ENCODE peak calls at places on chromosomes 1 and 21, in nine cellular contexts. One of them, this sample, is unnamed.

GRCh38 chr1:23524163-23524562 is 6.9 kb downstream of the E2F2 start:
- DNase-seq in CD8-positive, alpha-beta T cell: no peak
- DNase-seq in tibial artery: no peak
- DNase-seq in heart left ventricle: no peak
- DNase-seq in A549: no peak
- DNase-seq in uterus: no peak
- DNase-seq in cardiac muscle cell: no peak
- DNase-seq in AG04450: no peak
- DNase-seq in left lung: no peak
- DNase-seq in this sample: no peak

GRCh38 chr1:28921286-28921869 is 7.0 kb downstream of the EPB41 start:
- DNase-seq in left lung: no peak
- DNase-seq in CD8-positive, alpha-beta T cell: no peak
- DNase-seq in A549: no peak
- DNase-seq in uterus: no peak
- DNase-seq in AG04450: no peak
- DNase-seq in cardiac muscle cell: no peak
- DNase-seq in tibial artery: no peak
- DNase-seq in heart left ventricle: no peak
- DNase-seq in this sample: no peak

GRCh38 chr1:117828206-117828605 is 101.2 kb downstream of the GDAP2 start:
- DNase-seq in cardiac muscle cell: peak
- DNase-seq in A549: no peak
- DNase-seq in CD8-positive, alpha-beta T cell: no peak
- DNase-seq in AG04450: no peak
- DNase-seq in uterus: peak
- DNase-seq in left lung: no peak
- DNase-seq in heart left ventricle: peak
- DNase-seq in tibial artery: peak
- DNase-seq in this sample: no peak

GRCh38 chr1:77834771-77835334 is 53.6 kb upstream of the NEXN start:
- DNase-seq in A549: no peak
- DNase-seq in AG04450: no peak
- DNase-seq in tibial artery: no peak
- DNase-seq in uterus: no peak
- DNase-seq in left lung: no peak
- DNase-seq in CD8-positive, alpha-beta T cell: no peak
- DNase-seq in cardiac muscle cell: peak
- DNase-seq in heart left ventricle: peak
- DNase-seq in this sample: no peak

GRCh38 chr1:116951175-116951935 is 41.6 kb downstream of the PTGFRN start:
- DNase-seq in AG04450: no peak
- DNase-seq in tibial artery: no peak
- DNase-seq in heart left ventricle: no peak
- DNase-seq in A549: no peak
- DNase-seq in left lung: peak
- DNase-seq in CD8-positive, alpha-beta T cell: no peak
- DNase-seq in cardiac muscle cell: no peak
- DNase-seq in uterus: peak
- DNase-seq in this sample: no peak

GRCh38 chr21:14562959-14563358 is 16.8 kb upstream of the SAMSN1 start:
- DNase-seq in left lung: no peak
- DNase-seq in CD8-positive, alpha-beta T cell: no peak
- DNase-seq in A549: no peak
- DNase-seq in tibial artery: no peak
- DNase-seq in uterus: no peak
- DNase-seq in heart left ventricle: no peak
- DNase-seq in AG04450: no peak
- DNase-seq in cardiac muscle cell: no peak
- DNase-seq in this sample: no peak

GRCh38 chr1:205917466-205918248 is 25.6 kb downstream of the SLC26A9 start:
- DNase-seq in heart left ventricle: no peak
- DNase-seq in A549: no peak
- DNase-seq in left lung: no peak
- DNase-seq in uterus: no peak
- DNase-seq in AG04450: no peak
- DNase-seq in tibial artery: no peak
- DNase-seq in CD8-positive, alpha-beta T cell: no peak
- DNase-seq in cardiac muscle cell: no peak
- DNase-seq in this sample: no peak

GRCh38 chr1:15254521-15254920 is 7.5 kb downstream of the FHAD1 start:
- DNase-seq in A549: no peak
- DNase-seq in AG04450: no peak
- DNase-seq in cardiac muscle cell: no peak
- DNase-seq in tibial artery: no peak
- DNase-seq in heart left ventricle: no peak
- DNase-seq in left lung: no peak
- DNase-seq in CD8-positive, alpha-beta T cell: no peak
- DNase-seq in uterus: no peak
- DNase-seq in this sample: no peak

GRCh38 chr21:29640233-29640554 is 299.6 kb downstream of the GRIK1 start:
- DNase-seq in CD8-positive, alpha-beta T cell: no peak
- DNase-seq in A549: no peak
- DNase-seq in uterus: no peak
- DNase-seq in heart left ventricle: no peak
- DNase-seq in AG04450: no peak
- DNase-seq in left lung: no peak
- DNase-seq in cardiac muscle cell: no peak
- DNase-seq in tibial artery: no peak
- DNase-seq in this sample: no peak

GRCh38 chr1:218813247-218813646 is 360.4 kb upstream of the LYPLAL1 start:
- DNase-seq in tibial artery: no peak
- DNase-seq in cardiac muscle cell: peak
- DNase-seq in CD8-positive, alpha-beta T cell: no peak
- DNase-seq in heart left ventricle: no peak
- DNase-seq in left lung: no peak
- DNase-seq in uterus: no peak
- DNase-seq in AG04450: peak
- DNase-seq in A549: no peak
- DNase-seq in this sample: peak

DNA sequence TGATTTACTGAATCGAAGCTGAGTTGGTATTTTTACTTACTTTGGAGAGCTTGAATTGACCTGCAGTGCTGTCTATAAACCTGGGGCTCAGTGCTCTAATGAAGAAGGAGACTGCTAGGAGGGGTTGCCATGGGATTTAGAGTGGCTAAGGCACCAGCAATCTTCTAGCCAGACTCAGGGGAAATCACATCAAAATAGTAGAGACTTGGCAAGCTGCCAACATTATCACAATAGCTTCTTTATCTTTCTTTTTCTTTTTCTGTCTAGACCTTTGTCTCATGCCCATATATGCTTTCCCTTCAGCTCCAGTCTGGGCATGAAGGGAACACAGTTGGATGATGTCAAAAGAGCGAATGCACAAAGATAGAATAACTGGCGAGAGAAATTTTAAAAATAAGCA is 301.1 kb upstream of the DPYD start:
- DNase-seq in A549: no peak
- DNase-seq in tibial artery: no peak
- DNase-seq in AG04450: no peak
- DNase-seq in cardiac muscle cell: no peak
- DNase-seq in left lung: no peak
- DNase-seq in heart left ventricle: no peak
- DNase-seq in CD8-positive, alpha-beta T cell: no peak
- DNase-seq in uterus: no peak
- DNase-seq in this sample: peak
- TF ChIP-seq CTCF in A549: no peak
- TF ChIP-seq CTCF in tibial artery: no peak
- TF ChIP-seq CTCF in AG04450: no peak
- TF ChIP-seq CTCF in cardiac muscle cell: no peak
- TF ChIP-seq CTCF in left lung: no peak
- TF ChIP-seq CTCF in heart left ventricle: no peak
- TF ChIP-seq CTCF in CD8-positive, alpha-beta T cell: no peak
- TF ChIP-seq CTCF in uterus: no peak
- TF ChIP-seq CTCF in this sample: no peak

DNA sequence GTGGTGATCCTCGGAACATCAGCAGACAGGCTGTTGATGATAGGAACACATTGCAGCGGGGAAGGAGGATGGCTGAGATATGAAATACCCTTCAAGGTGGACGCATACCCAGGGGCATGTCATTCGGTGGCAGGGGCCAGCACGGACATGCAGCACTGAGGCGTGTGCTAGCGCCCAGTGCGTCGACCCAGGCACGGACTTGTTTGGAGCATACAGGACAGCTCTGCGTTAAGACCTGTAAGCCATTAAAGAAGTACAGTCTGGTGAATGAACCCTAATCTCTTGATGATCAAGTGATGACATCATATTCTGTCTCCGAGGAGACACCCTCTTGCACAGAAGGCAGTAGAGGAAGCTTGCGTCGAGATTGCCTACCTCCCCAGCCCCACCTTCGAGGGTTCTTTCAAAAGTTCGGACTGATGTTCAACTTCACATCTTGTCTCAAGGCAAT is 63.6 kb upstream of the KIF26B start:
- DNase-seq in CD8-positive, alpha-beta T cell: no peak
- DNase-seq in AG04450: no peak
- DNase-seq in left lung: no peak
- DNase-seq in uterus: no peak
- DNase-seq in heart left ventricle: no peak
- DNase-seq in tibial artery: no peak
- DNase-seq in A549: no peak
- DNase-seq in cardiac muscle cell: no peak
- DNase-seq in this sample: no peak
- H3K27ac ChIP-seq in CD8-positive, alpha-beta T cell: no peak
- H3K27ac ChIP-seq in AG04450: peak
- H3K27ac ChIP-seq in left lung: peak
- H3K27ac ChIP-seq in uterus: no peak
- H3K27ac ChIP-seq in heart left ventricle: no peak
- H3K27ac ChIP-seq in tibial artery: no peak
- H3K27ac ChIP-seq in A549: peak
- H3K27ac ChIP-seq in cardiac muscle cell: no peak
- H3K27ac ChIP-seq in this sample: peak

GRCh38 chr1:151814971-151815545 is 9.8 kb upstream of the LINGO4 start:
- DNase-seq in tibial artery: no peak
- DNase-seq in cardiac muscle cell: no peak
- DNase-seq in AG04450: no peak
- DNase-seq in uterus: no peak
- DNase-seq in CD8-positive, alpha-beta T cell: no peak
- DNase-seq in left lung: no peak
- DNase-seq in A549: no peak
- DNase-seq in heart left ventricle: no peak
- DNase-seq in this sample: no peak

GRCh38 chr1:151819227-151819835 is 12.3 kb downstream of the RORC start:
- DNase-seq in tibial artery: no peak
- DNase-seq in left lung: no peak
- DNase-seq in CD8-positive, alpha-beta T cell: no peak
- DNase-seq in uterus: no peak
- DNase-seq in A549: no peak
- DNase-seq in cardiac muscle cell: no peak
- DNase-seq in AG04450: no peak
- DNase-seq in heart left ventricle: no peak
- DNase-seq in this sample: no peak

GRCh38 chr1:151816548-151816947 is 11.3 kb upstream of the LINGO4 start:
- DNase-seq in cardiac muscle cell: no peak
- DNase-seq in A549: no peak
- DNase-seq in tibial artery: no peak
- DNase-seq in heart left ventricle: no peak
- DNase-seq in CD8-positive, alpha-beta T cell: no peak
- DNase-seq in left lung: no peak
- DNase-seq in AG04450: no peak
- DNase-seq in uterus: no peak
- DNase-seq in this sample: no peak

GRCh38 chr1:151815716-151816327 is 10.6 kb upstream of the LINGO4 start:
- DNase-seq in tibial artery: no peak
- DNase-seq in left lung: no peak
- DNase-seq in AG04450: no peak
- DNase-seq in heart left ventricle: no peak
- DNase-seq in cardiac muscle cell: no peak
- DNase-seq in A549: no peak
- DNase-seq in uterus: no peak
- DNase-seq in CD8-positive, alpha-beta T cell: peak
- DNase-seq in this sample: no peak

DNA sequence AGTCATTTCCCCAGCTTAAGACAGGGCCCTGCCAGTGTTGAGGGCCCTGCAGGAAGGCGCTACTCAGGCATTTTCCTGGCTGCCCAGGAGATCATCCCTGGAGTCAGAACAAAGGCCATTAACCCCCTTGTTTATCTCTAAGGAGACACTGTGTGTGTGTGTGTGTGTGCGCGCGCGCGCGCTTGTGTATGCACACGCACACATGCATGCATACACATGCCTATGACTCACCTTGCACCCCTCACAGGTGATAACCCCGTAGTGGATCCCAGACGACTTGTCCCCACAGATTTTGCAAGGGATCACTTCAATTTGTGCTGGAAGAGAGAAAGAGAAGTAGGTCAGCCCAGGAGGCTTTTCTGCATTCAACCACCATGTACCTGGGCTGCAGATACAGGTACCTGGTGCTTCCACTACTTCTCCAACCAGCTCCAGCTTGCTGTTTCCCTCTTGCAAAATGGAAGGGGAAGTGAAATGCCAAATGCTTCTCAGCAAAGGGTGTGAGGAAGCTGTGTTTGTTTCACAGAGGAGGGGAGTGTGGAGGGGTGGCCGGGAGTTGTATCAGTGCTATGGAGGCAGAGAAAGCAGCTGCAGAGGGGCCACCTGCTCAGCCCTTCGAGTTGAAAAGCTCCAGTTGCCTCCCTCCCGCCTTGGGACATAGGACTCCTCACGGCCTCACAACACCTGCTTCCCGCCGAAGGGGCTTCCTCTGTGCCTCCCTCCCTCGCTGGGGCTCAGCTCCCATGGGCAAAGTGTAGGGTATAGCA is 11.9 kb upstream of the LINGO4 start:
- DNase-seq in cardiac muscle cell: no peak
- DNase-seq in left lung: no peak
- DNase-seq in heart left ventricle: no peak
- DNase-seq in uterus: no peak
- DNase-seq in AG04450: no peak
- DNase-seq in CD8-positive, alpha-beta T cell: no peak
- DNase-seq in A549: no peak
- DNase-seq in tibial artery: no peak
- DNase-seq in this sample: peak
- H3K4me3 ChIP-seq in cardiac muscle cell: no peak
- H3K4me3 ChIP-seq in left lung: no peak
- H3K4me3 ChIP-seq in heart left ventricle: no peak
- H3K4me3 ChIP-seq in uterus: no peak
- H3K4me3 ChIP-seq in AG04450: no peak
- H3K4me3 ChIP-seq in CD8-positive, alpha-beta T cell: no peak
- H3K4me3 ChIP-seq in A549: no peak
- H3K4me3 ChIP-seq in tibial artery: no peak
- H3K4me3 ChIP-seq in this sample: no peak

DNA sequence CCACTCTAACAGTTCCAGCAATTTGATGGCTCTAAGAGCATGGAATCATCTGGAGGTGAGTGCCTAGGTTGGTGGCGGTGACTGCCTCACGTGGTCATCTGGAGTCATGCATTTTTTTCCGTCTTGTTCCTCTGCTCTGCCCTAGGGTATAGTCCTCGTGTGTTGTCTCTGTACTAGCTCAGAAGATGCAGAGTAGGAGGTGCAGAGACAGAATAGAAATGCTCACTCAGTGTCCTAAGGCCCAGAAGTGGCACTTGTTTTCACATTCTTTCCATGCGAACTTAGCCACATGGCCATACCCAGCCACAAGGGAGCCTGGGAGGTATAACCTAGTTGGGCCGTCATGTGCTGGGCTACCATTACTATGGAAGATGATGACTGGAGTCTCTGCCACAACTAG is 30.3 kb downstream of the DYRK1A start:
- DNase-seq in tibial artery: no peak
- DNase-seq in A549: no peak
- DNase-seq in AG04450: no peak
- DNase-seq in cardiac muscle cell: no peak
- DNase-seq in uterus: no peak
- DNase-seq in left lung: no peak
- DNase-seq in CD8-positive, alpha-beta T cell: no peak
- DNase-seq in heart left ventricle: no peak
- DNase-seq in this sample: no peak
- TF ChIP-seq CTCF in tibial artery: no peak
- TF ChIP-seq CTCF in A549: no peak
- TF ChIP-seq CTCF in AG04450: no peak
- TF ChIP-seq CTCF in cardiac muscle cell: no peak
- TF ChIP-seq CTCF in uterus: no peak
- TF ChIP-seq CTCF in left lung: no peak
- TF ChIP-seq CTCF in CD8-positive, alpha-beta T cell: no peak
- TF ChIP-seq CTCF in heart left ventricle: no peak
- TF ChIP-seq CTCF in this sample: no peak